ENCODE peak calls at places on chromosome 18, in five cellular contexts. R, E, O, F and A are unnamed samples.
A peak's percentile ranks its signal among the peaks of the same experiment; 100 is the strongest.

GRCh38 chr18:46660955-46661749 is 4.1 kb upstream of the LOXHD1 start:
- DNase-seq in F (no peak), R (peak; percentile 49), E (no peak), O (peak; percentile 8), A (no peak)

GRCh38 chr18:24659837-24660720 is 199.6 kb downstream of the HRH4 start:
- DNase-seq in F (peak; percentile 19), E (peak; percentile 2), O (no peak), R (no peak), A (peak; percentile 14)

GRCh38 chr18:76882186-76882585 is 59.8 kb downstream of the ZNF236 start:
- DNase-seq in F (no peak), R (no peak), E (no peak), O (no peak), A (no peak)

GRCh38 chr18:10113156-10114022 is 199.6 kb downstream of the VAPA start:
- DNase-seq in R (no peak), O (no peak), E (no peak), F (no peak), A (no peak)

GRCh38 chr18:40407913-40408312 is 1547.1 kb upstream of the PIK3C3 start:
- DNase-seq in E (no peak), O (no peak), F (no peak), R (no peak), A (no peak)

GRCh38 chr18:47809420-47809819 is 121.0 kb downstream of the SMAD2 start:
- DNase-seq in F (no peak), O (no peak), E (no peak), R (no peak), A (no peak)

GRCh38 chr18:59200787-59201186 is 19.2 kb upstream of the GRP start:
- DNase-seq in F (no peak), O (peak; percentile 9), E (no peak), R (no peak), A (no peak)

GRCh38 chr18:48680871-48681270 is 142.0 kb downstream of the CTIF start:
- DNase-seq in F (no peak), O (no peak), R (no peak), E (no peak), A (no peak)

GRCh38 chr18:35553300-35553699 is 28.2 kb upstream of the GALNT1 start:
- DNase-seq in O (no peak), F (no peak), R (no peak), E (no peak), A (no peak)

GRCh38 chr18:65750421-65751144 is at the start of gene CDH7:
- DNase-seq in F (no peak), R (no peak), E (no peak), O (no peak), A (no peak)

GRCh38 chr18:35582899-35583558 is 1.5 kb downstream of the GALNT1 start:
- DNase-seq in O (no peak), R (peak; percentile 94), E (no peak), F (no peak), A (no peak)

GRCh38 chr18:59029663-59030421 is 109.8 kb upstream of the SEC11C start:
- DNase-seq in E (no peak), O (no peak), R (no peak), F (no peak), A (no peak)

GRCh38 chr18:74257083-74257482 is 34.7 kb downstream of the CYB5A start:
- DNase-seq in E (no peak), F (no peak), O (no peak), R (no peak), A (no peak)

GRCh38 chr18:26563024-26563423 is 14.7 kb upstream of the KCTD1 start:
- DNase-seq in R (no peak), O (no peak), F (no peak), E (no peak), A (no peak)

GRCh38 chr18:13269599-13270011 is 51.0 kb downstream of the LDLRAD4 start:
- DNase-seq in F (no peak), O (no peak), R (no peak), E (no peak), A (no peak)

GRCh38 chr18:31487251-31488015 is 10.5 kb upstream of the DSG2 start:
- DNase-seq in E (no peak), F (no peak), R (no peak), O (peak; percentile 72), A (no peak)

GRCh38 chr18:12041561-12041960 is 52.1 kb upstream of the ANKRD62 start:
- DNase-seq in O (peak; percentile 54), R (no peak), E (no peak), F (no peak), A (no peak)

GRCh38 chr18:58862851-58863538 is 1.7 kb upstream of the ZNF532 start:
- DNase-seq in E (no peak), F (no peak), R (peak; percentile 70), O (peak; percentile 45), A (peak; percentile 46)

GRCh38 chr18:79988925-79989361 is 580 bp upstream of the TXNL4A start:
- DNase-seq in E (no peak), F (no peak), R (peak; percentile 67), O (peak; percentile 36), A (no peak)

GRCh38 chr18:33097126-33097525 is 324.3 kb upstream of the KLHL14 start:
- DNase-seq in F (no peak), E (no peak), O (no peak), R (no peak), A (no peak)

GRCh38 chr18:68960355-68960754 is 162.5 kb downstream of the CCDC102B start:
- DNase-seq in F (no peak), R (no peak), E (no peak), O (no peak), A (no peak)

GRCh38 chr18:3827236-3827635 is 377.3 kb downstream of the TGIF1 start:
- DNase-seq in F (no peak), R (no peak), O (no peak), E (no peak), A (no peak)

GRCh38 chr18:58241877-58242276 is 197.9 kb downstream of the NEDD4L start:
- DNase-seq in R (no peak), O (no peak), F (no peak), E (no peak), A (no peak)

GRCh38 chr18:79544386-79544963 is 135.1 kb upstream of the CTDP1 start:
- DNase-seq in E (no peak), O (no peak), F (no peak), R (no peak), A (no peak)

GRCh38 chr18:3721771-3722661 is 272.0 kb downstream of the TGIF1 start:
- DNase-seq in O (no peak), E (no peak), R (no peak), F (no peak), A (no peak)

GRCh38 chr18:54444309-54444914 is 86.7 kb downstream of the C18orf54 start:
- DNase-seq in E (no peak), F (no peak), R (peak; percentile 89), O (peak; percentile 57), A (no peak)

GRCh38 chr18:2147866-2148265 is 423.4 kb downstream of the METTL4 start:
- DNase-seq in R (no peak), F (no peak), O (no peak), E (no peak), A (no peak)

GRCh38 chr18:36912887-36913286 is 84.0 kb downstream of the KIAA1328 start:
- DNase-seq in O (no peak), R (no peak), F (peak; percentile 4), E (no peak), A (no peak)

GRCh38 chr18:58277457-58277739 is 233.4 kb downstream of the NEDD4L start:
- DNase-seq in E (no peak), R (no peak), O (no peak), F (no peak), A (no peak)

GRCh38 chr18:73954267-73954666 is 193.4 kb downstream of the FBXO15 start:
- DNase-seq in R (no peak), E (no peak), O (no peak), F (no peak), A (no peak)